ENCODE peak calls at places on chromosomes 3 and 15, in four cellular contexts. One of them, this sample, is unnamed.

GRCh38 chr3:122299872-122300460 is 25.1 kb upstream of the CSTA start:
- DNase-seq in pancreas: no peak
- DNase-seq in CD8-positive, alpha-beta memory T cell: peak; percentile 48
- DNase-seq in tibial nerve: peak; percentile 16
- DNase-seq in this sample: no peak

GRCh38 chr3:192063570-192063969 is 602.6 kb downstream of the PYDC2 start:
- DNase-seq in CD8-positive, alpha-beta memory T cell: no peak
- DNase-seq in pancreas: no peak
- DNase-seq in tibial nerve: no peak
- DNase-seq in this sample: no peak

GRCh38 chr3:179015551-179016020 is 56.0 kb downstream of the ZMAT3 start:
- DNase-seq in CD8-positive, alpha-beta memory T cell: peak; percentile 75
- DNase-seq in pancreas: peak; percentile 20
- DNase-seq in tibial nerve: peak; percentile 88
- DNase-seq in this sample: peak; percentile 61

GRCh38 chr3:135871311-135871710 is 94.2 kb upstream of the PPP2R3A start:
- DNase-seq in pancreas: no peak
- DNase-seq in CD8-positive, alpha-beta memory T cell: no peak
- DNase-seq in tibial nerve: no peak
- DNase-seq in this sample: no peak

GRCh38 chr3:149352556-149352955 is 19.1 kb upstream of the TM4SF18 start:
- DNase-seq in CD8-positive, alpha-beta memory T cell: no peak
- DNase-seq in tibial nerve: no peak
- DNase-seq in pancreas: peak; percentile 51
- DNase-seq in this sample: peak; percentile 30

GRCh38 chr3:151383956-151384355 is 597 bp downstream of the P2RY12 start:
- DNase-seq in CD8-positive, alpha-beta memory T cell: no peak
- DNase-seq in pancreas: no peak
- DNase-seq in tibial nerve: no peak
- DNase-seq in this sample: no peak

GRCh38 chr3:94234177-94234788 is 171.4 kb downstream of the NSUN3 start:
- DNase-seq in tibial nerve: peak; percentile 16
- DNase-seq in pancreas: no peak
- DNase-seq in CD8-positive, alpha-beta memory T cell: no peak
- DNase-seq in this sample: no peak

GRCh38 chr3:55660642-55661041 is 173.5 kb upstream of the WNT5A start:
- DNase-seq in CD8-positive, alpha-beta memory T cell: no peak
- DNase-seq in tibial nerve: no peak
- DNase-seq in pancreas: no peak
- DNase-seq in this sample: no peak

GRCh38 chr3:150238995-150239612 is 169.0 kb upstream of the TSC22D2 start:
- DNase-seq in tibial nerve: no peak
- DNase-seq in pancreas: peak; percentile 19
- DNase-seq in CD8-positive, alpha-beta memory T cell: no peak
- DNase-seq in this sample: no peak

GRCh38 chr3:39260957-39261356 is 18.9 kb downstream of the CX3CR1 start:
- DNase-seq in pancreas: no peak
- DNase-seq in CD8-positive, alpha-beta memory T cell: peak; percentile 34
- DNase-seq in tibial nerve: peak; percentile 91
- DNase-seq in this sample: peak; percentile 87

GRCh38 chr3:118628704-118629341 is 405.8 kb downstream of the IGSF11 start:
- DNase-seq in pancreas: peak; percentile 33
- DNase-seq in tibial nerve: peak; percentile 61
- DNase-seq in CD8-positive, alpha-beta memory T cell: no peak
- DNase-seq in this sample: peak; percentile 14

GRCh38 chr15:33448961-33449611 is 138.3 kb downstream of the RYR3 start:
- DNase-seq in CD8-positive, alpha-beta memory T cell: no peak
- DNase-seq in pancreas: no peak
- DNase-seq in tibial nerve: no peak
- DNase-seq in this sample: no peak

GRCh38 chr15:66239514-66239913 is 14.0 kb downstream of the MEGF11 start:
- DNase-seq in pancreas: no peak
- DNase-seq in CD8-positive, alpha-beta memory T cell: no peak
- DNase-seq in tibial nerve: no peak
- DNase-seq in this sample: no peak

GRCh38 chr15:20295238-20295811 is 246.3 kb downstream of the GOLGA6L6 start:
- DNase-seq in CD8-positive, alpha-beta memory T cell: no peak
- DNase-seq in pancreas: no peak
- DNase-seq in tibial nerve: no peak
- DNase-seq in this sample: no peak

GRCh38 chr3:14480207-14481017 is 59.7 kb downstream of the GRIP2 start:
- DNase-seq in tibial nerve: no peak
- DNase-seq in CD8-positive, alpha-beta memory T cell: no peak
- DNase-seq in pancreas: no peak
- DNase-seq in this sample: peak; percentile 71

GRCh38 chr3:15815696-15816095 is 17.9 kb upstream of the ANKRD28 start:
- DNase-seq in CD8-positive, alpha-beta memory T cell: peak; percentile 13
- DNase-seq in pancreas: no peak
- DNase-seq in tibial nerve: no peak
- DNase-seq in this sample: no peak

GRCh38 chr3:53320697-53321096 is 26.6 kb downstream of the DCP1A start:
- DNase-seq in CD8-positive, alpha-beta memory T cell: no peak
- DNase-seq in pancreas: no peak
- DNase-seq in tibial nerve: no peak
- DNase-seq in this sample: no peak

GRCh38 chr3:106805625-106806024 is 571.6 kb upstream of the CCDC54 start:
- DNase-seq in pancreas: no peak
- DNase-seq in CD8-positive, alpha-beta memory T cell: no peak
- DNase-seq in tibial nerve: no peak
- DNase-seq in this sample: no peak

GRCh38 chr3:47664519-47664918 is 85.9 kb upstream of the CSPG5 start:
- DNase-seq in pancreas: no peak
- DNase-seq in tibial nerve: no peak
- DNase-seq in CD8-positive, alpha-beta memory T cell: no peak
- DNase-seq in this sample: no peak

GRCh38 chr3:32354362-32354778 is 37.3 kb upstream of the CMTM7 start:
- DNase-seq in pancreas: no peak
- DNase-seq in tibial nerve: no peak
- DNase-seq in CD8-positive, alpha-beta memory T cell: no peak
- DNase-seq in this sample: no peak

GRCh38 chr3:87771338-87772059 is 287.3 kb downstream of the CGGBP1 start:
- DNase-seq in pancreas: no peak
- DNase-seq in tibial nerve: no peak
- DNase-seq in CD8-positive, alpha-beta memory T cell: peak; percentile 26
- DNase-seq in this sample: no peak

GRCh38 chr3:159607856-159608255 is 380.8 kb upstream of the IL12A start:
- DNase-seq in tibial nerve: no peak
- DNase-seq in CD8-positive, alpha-beta memory T cell: no peak
- DNase-seq in pancreas: no peak
- DNase-seq in this sample: no peak

GRCh38 chr15:34065941-34066340 is 26.9 kb upstream of the AVEN start:
- DNase-seq in pancreas: no peak
- DNase-seq in CD8-positive, alpha-beta memory T cell: no peak
- DNase-seq in tibial nerve: no peak
- DNase-seq in this sample: no peak

GRCh38 chr3:111904376-111905241 is 45.5 kb downstream of the PHLDB2 start:
- DNase-seq in CD8-positive, alpha-beta memory T cell: no peak
- DNase-seq in tibial nerve: no peak
- DNase-seq in pancreas: no peak
- DNase-seq in this sample: no peak

DNA sequence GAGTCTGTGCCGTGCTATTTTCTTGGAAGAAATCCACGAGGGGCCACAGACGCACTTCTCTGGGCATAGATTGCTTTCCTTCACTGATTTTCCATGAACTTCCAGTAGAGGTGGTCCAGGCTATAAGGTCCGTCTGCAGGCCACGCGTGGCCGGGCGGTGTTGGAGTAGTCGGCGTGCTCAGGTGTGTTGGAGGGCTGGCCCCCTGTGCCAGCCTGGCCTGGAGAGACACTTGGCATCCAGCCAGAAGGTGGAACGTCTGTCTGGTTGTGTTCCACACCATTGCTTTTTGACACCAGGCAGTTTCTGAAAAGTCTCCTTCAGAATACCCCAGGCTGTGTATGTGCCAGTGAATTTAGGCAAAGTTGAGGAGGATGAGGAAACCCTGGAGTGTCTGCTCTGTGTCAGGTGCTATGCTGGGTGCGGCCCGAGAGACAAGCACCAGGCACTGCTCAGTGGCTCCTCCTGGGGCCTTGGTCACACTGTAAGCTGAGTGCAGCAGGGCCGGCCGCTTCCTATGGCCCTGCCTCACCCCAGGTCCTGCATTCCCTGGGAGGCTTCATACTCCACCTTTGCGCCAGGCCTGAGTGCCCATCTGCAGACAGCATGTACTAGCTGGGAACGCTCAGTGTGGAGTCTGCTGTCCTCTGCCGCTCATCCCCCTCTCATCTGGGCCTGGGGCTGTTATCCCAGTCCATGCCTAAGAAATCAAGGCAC is 52.1 kb upstream of the TAMM41 start:
- DNase-seq in CD8-positive, alpha-beta memory T cell: no peak
- DNase-seq in tibial nerve: no peak
- DNase-seq in pancreas: no peak
- DNase-seq in this sample: no peak
- H3K27me3 ChIP-seq in CD8-positive, alpha-beta memory T cell: no peaks in the 10 kb centered on the region
- H3K27me3 ChIP-seq in tibial nerve: no peaks in the 10 kb centered on the region
- H3K27me3 ChIP-seq in pancreas: no peaks in the 10 kb centered on the region
- H3K27me3 ChIP-seq in this sample: no peaks in the 10 kb centered on the region

GRCh38 chr15:60548101-60548500 is 69.2 kb upstream of the ICE2 start:
- DNase-seq in CD8-positive, alpha-beta memory T cell: peak; percentile 54
- DNase-seq in pancreas: no peak
- DNase-seq in tibial nerve: no peak
- DNase-seq in this sample: no peak
- H3K4me3 ChIP-seq in CD8-positive, alpha-beta memory T cell: no peak overlapping the region
- H3K4me3 ChIP-seq in pancreas: no peak overlapping the region
- H3K4me3 ChIP-seq in tibial nerve: no peak overlapping the region
- H3K4me3 ChIP-seq in this sample: no peak overlapping the region

GRCh38 chr3:62368705-62369475 is 4.5 kb downstream of the FEZF2 start:
- DNase-seq in CD8-positive, alpha-beta memory T cell: no peak
- DNase-seq in pancreas: no peak
- DNase-seq in tibial nerve: no peak
- DNase-seq in this sample: no peak
- H3K27me3 ChIP-seq in CD8-positive, alpha-beta memory T cell: peaks cover 5% of the 10 kb centered on the region
- H3K27me3 ChIP-seq in pancreas: peaks cover 4% of the 10 kb centered on the region
- H3K27me3 ChIP-seq in tibial nerve: peaks cover 12% of the 10 kb centered on the region
- H3K27me3 ChIP-seq in this sample: peaks cover 61% of the 10 kb centered on the region

GRCh38 chr15:73754461-73754860 is 1.3 kb upstream of the INSYN1 start:
- DNase-seq in tibial nerve: no peak
- DNase-seq in CD8-positive, alpha-beta memory T cell: no peak
- DNase-seq in pancreas: no peak
- DNase-seq in this sample: no peak

GRCh38 chr15:73755481-73755880 is 2.3 kb upstream of the INSYN1 start:
- DNase-seq in tibial nerve: no peak
- DNase-seq in CD8-positive, alpha-beta memory T cell: no peak
- DNase-seq in pancreas: no peak
- DNase-seq in this sample: no peak

GRCh38 chr15:73751896-73752816 is 995 bp downstream of the INSYN1 start:
- DNase-seq in CD8-positive, alpha-beta memory T cell: no peak
- DNase-seq in tibial nerve: no peak
- DNase-seq in pancreas: no peak
- DNase-seq in this sample: no peak

GRCh38 chr15:73752817-73753214 is 335 bp downstream of the INSYN1 start:
- DNase-seq in tibial nerve: no peak
- DNase-seq in pancreas: peak; percentile 15
- DNase-seq in CD8-positive, alpha-beta memory T cell: no peak
- DNase-seq in this sample: no peak

GRCh38 chr15:73753250-73754130 is at the start of gene INSYN1:
- DNase-seq in CD8-positive, alpha-beta memory T cell: no peak
- DNase-seq in pancreas: peak; percentile 8
- DNase-seq in tibial nerve: no peak
- DNase-seq in this sample: no peak
- H3K4me3 ChIP-seq in CD8-positive, alpha-beta memory T cell: no peak within 1 kb of the TSS
- H3K4me3 ChIP-seq in pancreas: peak within 1 kb of the TSS; percentile 38
- H3K4me3 ChIP-seq in tibial nerve: peak within 1 kb of the TSS; percentile 57
- H3K4me3 ChIP-seq in this sample: peak within 1 kb of the TSS; percentile 68

GRCh38 chr15:68572309-68572708 is 6.5 kb upstream of the CORO2B start:
- DNase-seq in tibial nerve: no peak
- DNase-seq in CD8-positive, alpha-beta memory T cell: no peak
- DNase-seq in pancreas: no peak
- DNase-seq in this sample: no peak
- H3K27me3 ChIP-seq in tibial nerve: no peaks in the 10 kb centered on the region
- H3K27me3 ChIP-seq in CD8-positive, alpha-beta memory T cell: peaks cover 23% of the 10 kb centered on the region
- H3K27me3 ChIP-seq in pancreas: no peaks in the 10 kb centered on the region
- H3K27me3 ChIP-seq in this sample: no peaks in the 10 kb centered on the region

GRCh38 chr3:177193706-177194268 is 3.5 kb downstream of the TBL1XR1 start:
- DNase-seq in tibial nerve: no peak
- DNase-seq in CD8-positive, alpha-beta memory T cell: no peak
- DNase-seq in pancreas: no peak
- DNase-seq in this sample: no peak
- H3K4me3 ChIP-seq in tibial nerve: no peak overlapping the region
- H3K4me3 ChIP-seq in CD8-positive, alpha-beta memory T cell: peak overlapping the region; percentile 92
- H3K4me3 ChIP-seq in pancreas: no peak overlapping the region
- H3K4me3 ChIP-seq in this sample: no peak overlapping the region

GRCh38 chr15:89409184-89409992 is 74.8 kb upstream of the POLG start:
- DNase-seq in pancreas: no peak
- DNase-seq in tibial nerve: no peak
- DNase-seq in CD8-positive, alpha-beta memory T cell: no peak
- DNase-seq in this sample: no peak
- H3K27me3 ChIP-seq in pancreas: no peaks in the 10 kb centered on the region
- H3K27me3 ChIP-seq in tibial nerve: peaks cover 6% of the 10 kb centered on the region
- H3K27me3 ChIP-seq in CD8-positive, alpha-beta memory T cell: peaks cover 91% of the 10 kb centered on the region
- H3K27me3 ChIP-seq in this sample: peaks cover 92% of the 10 kb centered on the region

GRCh38 chr3:98735761-98736269 is 27.3 kb upstream of the ST3GAL6 start:
- DNase-seq in tibial nerve: no peak
- DNase-seq in CD8-positive, alpha-beta memory T cell: no peak
- DNase-seq in pancreas: no peak
- DNase-seq in this sample: no peak
- H3K4me3 ChIP-seq in tibial nerve: no peak overlapping the region
- H3K4me3 ChIP-seq in CD8-positive, alpha-beta memory T cell: no peak overlapping the region
- H3K4me3 ChIP-seq in pancreas: no peak overlapping the region
- H3K4me3 ChIP-seq in this sample: no peak overlapping the region

GRCh38 chr3:58586776-58587192 is 9.6 kb upstream of the FAM107A start:
- DNase-seq in pancreas: no peak
- DNase-seq in tibial nerve: no peak
- DNase-seq in CD8-positive, alpha-beta memory T cell: no peak
- DNase-seq in this sample: no peak
- H3K27me3 ChIP-seq in pancreas: no peaks in the 10 kb centered on the region
- H3K27me3 ChIP-seq in tibial nerve: no peaks in the 10 kb centered on the region
- H3K27me3 ChIP-seq in CD8-positive, alpha-beta memory T cell: peaks cover 18% of the 10 kb centered on the region
- H3K27me3 ChIP-seq in this sample: peaks cover 4% of the 10 kb centered on the region

GRCh38 chr3:113277886-113278598 is 66.7 kb downstream of the BOC start:
- DNase-seq in tibial nerve: no peak
- DNase-seq in CD8-positive, alpha-beta memory T cell: no peak
- DNase-seq in pancreas: no peak
- DNase-seq in this sample: no peak

GRCh38 chr3:113274959-113275556 is 63.7 kb downstream of the BOC start:
- DNase-seq in CD8-positive, alpha-beta memory T cell: no peak
- DNase-seq in pancreas: peak; percentile 80
- DNase-seq in tibial nerve: no peak
- DNase-seq in this sample: no peak

GRCh38 chr3:113275876-113276580 is 64.7 kb downstream of the BOC start:
- DNase-seq in tibial nerve: peak; percentile 60
- DNase-seq in CD8-positive, alpha-beta memory T cell: no peak
- DNase-seq in pancreas: peak; percentile 32
- DNase-seq in this sample: no peak

GRCh38 chr3:113277414-113277813 is 66.1 kb downstream of the BOC start:
- DNase-seq in tibial nerve: no peak
- DNase-seq in pancreas: no peak
- DNase-seq in CD8-positive, alpha-beta memory T cell: no peak
- DNase-seq in this sample: no peak

DNA sequence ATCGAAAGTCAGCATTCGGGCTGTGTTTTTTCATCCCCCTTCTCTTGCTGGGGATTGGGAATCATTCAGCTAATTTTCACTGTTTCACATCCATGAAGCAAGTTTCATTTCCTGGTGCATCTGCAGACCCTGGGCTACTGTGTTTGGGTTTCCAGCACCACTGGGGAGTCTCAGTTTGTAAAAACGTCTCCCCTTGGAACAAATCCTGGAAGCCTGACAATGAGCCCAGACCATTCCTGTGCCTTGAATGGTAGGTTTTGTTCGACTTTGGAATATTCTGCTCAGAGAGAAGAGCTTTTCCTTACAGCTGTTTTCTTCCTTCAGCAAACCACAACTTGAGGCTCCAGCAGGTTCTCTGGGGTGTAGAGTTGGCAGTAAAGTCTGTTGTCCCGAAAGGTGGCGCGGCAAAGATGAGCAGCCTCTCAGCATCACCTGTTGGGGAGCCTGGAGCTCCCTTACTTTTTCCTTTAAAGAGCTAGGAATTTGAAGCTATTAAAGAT is 65.3 kb downstream of the BOC start:
- DNase-seq in CD8-positive, alpha-beta memory T cell: no peak
- DNase-seq in tibial nerve: no peak
- DNase-seq in pancreas: no peak
- DNase-seq in this sample: peak; percentile 21
- H3K4me3 ChIP-seq in CD8-positive, alpha-beta memory T cell: no peak overlapping the region
- H3K4me3 ChIP-seq in tibial nerve: peak overlapping the region; percentile 30
- H3K4me3 ChIP-seq in pancreas: no peak overlapping the region
- H3K4me3 ChIP-seq in this sample: peak overlapping the region; percentile 30

This sample was measured in uterus.